ENCODE peak calls at places on chromosomes 3 and 15, in four cellular contexts. K, O, Y and C are unnamed samples.

GRCh38 chr3:46944191-46944590 is 32.4 kb downstream of the CCDC12 start:
- DNase-seq in K (no peak), O (no peak), Y (no peak), C (no peak)

GRCh38 chr15:70566047-70566835 is 197.1 kb downstream of the UACA start:
- DNase-seq in K (peak), O (no peak), Y (no peak), C (no peak)

GRCh38 chr3:122989856-122990575 is 37.5 kb downstream of the SEMA5B start:
- DNase-seq in K (no peak), O (no peak), Y (no peak), C (no peak)

GRCh38 chr3:189602471-189602870 is 28.7 kb upstream of the TP63 start:
- DNase-seq in K (no peak), O (no peak), Y (no peak), C (no peak)

GRCh38 chr15:89143503-89144162 is 55.4 kb downstream of the ABHD2 start:
- DNase-seq in K (peak), O (peak), Y (no peak), C (no peak)

GRCh38 chr15:70701891-70702568 is 61.3 kb downstream of the UACA start:
- DNase-seq in K (peak), O (peak), Y (no peak), C (peak)

GRCh38 chr3:107868449-107868848 is 222.4 kb downstream of the CD47 start:
- DNase-seq in K (no peak), O (no peak), Y (no peak), C (no peak)

GRCh38 chr3:54307616-54308180 is 185.3 kb downstream of the CACNA2D3 start:
- DNase-seq in K (no peak), O (no peak), Y (no peak), C (no peak)

GRCh38 chr3:189361103-189361835 is 189.5 kb downstream of the TPRG1 start:
- DNase-seq in K (no peak), O (no peak), Y (no peak), C (no peak)

GRCh38 chr15:70091649-70092461 is 5.9 kb downstream of the TLE3 start:
- DNase-seq in K (peak), O (peak), Y (no peak), C (peak)

GRCh38 chr15:92061511-92062200 is 208.1 kb downstream of the SLCO3A1 start:
- DNase-seq in K (no peak), O (no peak), Y (no peak), C (no peak)

GRCh38 chr15:61253186-61253585 is 24.1 kb upstream of the RORA start:
- DNase-seq in K (no peak), O (no peak), Y (no peak), C (no peak)

GRCh38 chr3:187765342-187765741 is 20.1 kb upstream of the BCL6 start:
- DNase-seq in K (peak), O (peak), Y (no peak), C (no peak)

GRCh38 chr3:56133423-56133822 is 334.8 kb downstream of the ERC2 start:
- DNase-seq in K (peak), O (peak), Y (no peak), C (peak)

GRCh38 chr3:47456984-47457383 is 18.8 kb downstream of the SCAP start:
- DNase-seq in K (no peak), O (no peak), Y (no peak), C (no peak)

GRCh38 chr15:48426047-48426446 is 94.8 kb downstream of the DUT start:
- DNase-seq in K (no peak), O (no peak), Y (no peak), C (no peak)

GRCh38 chr15:22887157-22887951 is 48.9 kb downstream of the NIPA2 start:
- DNase-seq in K (peak), O (no peak), Y (no peak), C (peak)

GRCh38 chr3:17802993-17803392 is 60.6 kb upstream of the TBC1D5 start:
- DNase-seq in K (no peak), O (no peak), Y (no peak), C (no peak)

GRCh38 chr15:60004846-60005351 is 788 bp downstream of the FOXB1 start:
- DNase-seq in K (peak), O (no peak), Y (no peak), C (peak)

GRCh38 chr3:141553055-141553454 is 66.2 kb downstream of the RASA2 start:
- DNase-seq in K (no peak), O (no peak), Y (no peak), C (no peak)

GRCh38 chr3:100754563-100755334 is 45.5 kb downstream of the TFG start:
- DNase-seq in K (no peak), O (no peak), Y (no peak), C (no peak)

GRCh38 chr15:101476756-101477155 is 12.8 kb downstream of the PCSK6 start:
- DNase-seq in K (no peak), O (no peak), Y (no peak), C (no peak)

GRCh38 chr15:69412701-69413100 is 1.4 kb upstream of the KIF23 start:
- DNase-seq in K (no peak), O (no peak), Y (no peak), C (peak)

GRCh38 chr15:89783861-89784685 is 7.9 kb downstream of the MESP2 start:
- DNase-seq in K (no peak), O (no peak), Y (no peak), C (no peak)

GRCh38 chr15:61099030-61099800 is 129.9 kb downstream of the RORA start:
- DNase-seq in K (peak), O (no peak), Y (no peak), C (no peak)

GRCh38 chr3:8996681-8997121 is 33.4 kb upstream of the RAD18 start:
- DNase-seq in K (peak), O (no peak), Y (no peak), C (no peak)

GRCh38 chr3:41668366-41668765 is 293.5 kb downstream of the ULK4 start:
- DNase-seq in K (no peak), O (no peak), Y (no peak), C (no peak)

GRCh38 chr3:162777118-162777517 is 1280.5 kb downstream of the OTOL1 start:
- DNase-seq in K (no peak), O (no peak), Y (no peak), C (no peak)

GRCh38 chr3:127858477-127858876 is 36.2 kb upstream of the MGLL start:
- DNase-seq in K (no peak), O (no peak), Y (no peak), C (no peak)

GRCh38 chr3:127856801-127857200 is 34.5 kb upstream of the MGLL start:
- DNase-seq in K (no peak), O (no peak), Y (no peak), C (no peak)

GRCh38 chr3:127855246-127855645 is 32.9 kb upstream of the MGLL start:
- DNase-seq in K (no peak), O (no peak), Y (no peak), C (no peak)

GRCh38 chr3:127859706-127860105 is 37.4 kb upstream of the MGLL start:
- DNase-seq in K (no peak), O (no peak), Y (no peak), C (no peak)

DNA sequence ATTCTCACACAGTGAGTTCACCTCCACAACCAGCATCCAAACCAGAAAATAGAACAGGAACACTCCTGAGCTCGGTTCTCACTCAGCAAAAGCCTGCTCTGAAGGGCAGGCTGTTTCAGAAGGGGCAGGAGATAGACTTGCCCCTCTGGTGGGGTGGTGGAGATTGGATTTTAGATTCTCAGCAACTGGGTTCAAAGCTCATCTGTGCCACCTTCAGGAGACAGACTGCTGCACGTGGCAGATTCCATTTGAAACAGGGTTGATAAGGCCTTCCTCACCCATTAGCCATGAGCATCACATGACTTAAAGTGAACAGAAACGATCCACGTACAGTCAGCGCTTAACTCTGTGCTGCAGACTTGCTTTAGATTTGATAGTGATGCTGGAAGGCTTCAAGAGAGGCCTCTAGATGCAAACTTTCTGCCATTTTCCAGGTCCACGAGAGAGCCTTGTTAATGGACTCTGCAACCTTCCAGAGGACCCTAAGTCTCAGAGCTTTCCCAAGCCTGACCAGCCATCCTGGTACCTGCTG is 35.0 kb upstream of the MGLL start:
- DNase-seq in K (peak), O (no peak), Y (no peak), C (peak)
- TF ChIP-seq CTCF in K (peak), O (no peak), Y (no peak), C (peak)

GRCh38 chr3:23916886-23917815 is at the start of the genes NKIRAS1 and RPL15:
- DNase-seq in K (peak), O (peak), Y (peak), C (peak)

GRCh38 chr3:23916152-23916885 is 471 bp downstream of the NKIRAS1 start:
- DNase-seq in K (no peak), O (no peak), Y (no peak), C (no peak)

GRCh38 chr3:23921052-23921511 is 4.2 kb downstream of the RPL15 start:
- DNase-seq in K (no peak), O (no peak), Y (no peak), C (no peak)

GRCh38 chr3:23920151-23920655 is 3.3 kb downstream of the RPL15 start:
- DNase-seq in K (no peak), O (no peak), Y (no peak), C (no peak)

GRCh38 chr3:23919628-23920027 is 2.7 kb downstream of the RPL15 start:
- DNase-seq in K (no peak), O (no peak), Y (no peak), C (no peak)
- H3K4me3 ChIP-seq in K (no peak), O (no peak), Y (no peak), C (no peak)

GRCh38 chr15:67105065-67105951 is 39.9 kb downstream of the SMAD3 start:
- DNase-seq in K (peak), O (peak), Y (no peak), C (peak)
- TF ChIP-seq CTCF in K (peak), O (no peak), Y (no peak), C (peak)

DNA sequence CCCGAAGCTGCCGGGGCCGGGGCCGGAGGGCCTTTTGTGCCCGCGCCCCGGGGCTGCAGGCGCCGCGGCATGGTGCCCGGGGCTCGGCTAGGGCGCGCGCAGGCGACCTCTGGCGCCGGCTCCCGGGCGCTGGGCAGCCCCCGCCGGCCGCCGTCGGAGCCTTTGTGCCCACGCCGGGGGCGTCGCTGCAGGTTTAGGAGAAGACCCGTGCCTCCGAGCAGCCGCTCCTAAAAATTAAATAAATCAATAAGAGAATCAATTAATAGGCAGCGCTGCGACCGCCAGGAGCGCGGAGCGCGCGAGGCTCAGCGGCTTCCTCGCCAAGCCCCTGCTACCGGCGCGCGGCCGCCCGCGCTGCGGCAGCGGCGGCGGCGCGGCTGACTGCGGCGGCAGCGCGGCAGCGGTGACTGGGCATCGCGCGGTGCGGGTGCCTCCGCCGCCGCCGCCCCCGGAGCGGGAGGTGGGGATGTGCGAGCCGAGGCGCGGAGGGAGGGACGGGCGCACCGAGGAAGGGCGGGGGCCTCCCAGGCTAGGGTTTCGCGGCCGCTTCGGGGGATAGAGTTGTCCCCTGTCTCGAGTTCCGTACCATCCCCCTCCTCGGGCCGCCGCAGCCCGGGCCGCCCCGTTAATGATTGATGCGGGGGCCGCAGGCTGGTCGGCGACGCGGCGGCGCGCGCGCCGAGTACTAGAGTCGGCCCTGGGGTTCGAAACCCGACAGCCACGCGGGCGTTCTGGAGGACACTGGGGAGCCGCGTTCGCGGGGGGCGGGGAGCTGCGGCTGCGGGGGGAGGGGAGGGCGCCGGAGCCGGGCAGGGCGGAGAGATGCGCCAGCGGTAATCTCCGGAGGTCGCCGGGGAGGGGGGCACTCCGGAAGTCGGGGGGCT is at the start of gene PAQR9:
- DNase-seq in K (no peak), O (no peak), Y (no peak), C (peak)
- H3K4me3 ChIP-seq in K (peak), O (peak), Y (no peak), C (peak)

GRCh38 chr3:124851905-124852304 is 35.3 kb downstream of the ITGB5 start:
- DNase-seq in K (no peak), O (no peak), Y (no peak), C (no peak)

GRCh38 chr3:124850212-124850611 is 37.0 kb downstream of the ITGB5 start:
- DNase-seq in K (no peak), O (no peak), Y (no peak), C (no peak)

GRCh38 chr3:124848300-124848699 is 38.9 kb downstream of the ITGB5 start:
- DNase-seq in K (no peak), O (no peak), Y (no peak), C (no peak)

GRCh38 chr3:124851136-124851535 is 36.0 kb downstream of the ITGB5 start:
- DNase-seq in K (no peak), O (no peak), Y (no peak), C (no peak)

GRCh38 chr3:124850633-124851032 is 36.5 kb downstream of the ITGB5 start:
- DNase-seq in K (peak), O (no peak), Y (no peak), C (no peak)
- TF ChIP-seq CTCF in K (peak), O (no peak), Y (no peak), C (no peak)

DNA sequence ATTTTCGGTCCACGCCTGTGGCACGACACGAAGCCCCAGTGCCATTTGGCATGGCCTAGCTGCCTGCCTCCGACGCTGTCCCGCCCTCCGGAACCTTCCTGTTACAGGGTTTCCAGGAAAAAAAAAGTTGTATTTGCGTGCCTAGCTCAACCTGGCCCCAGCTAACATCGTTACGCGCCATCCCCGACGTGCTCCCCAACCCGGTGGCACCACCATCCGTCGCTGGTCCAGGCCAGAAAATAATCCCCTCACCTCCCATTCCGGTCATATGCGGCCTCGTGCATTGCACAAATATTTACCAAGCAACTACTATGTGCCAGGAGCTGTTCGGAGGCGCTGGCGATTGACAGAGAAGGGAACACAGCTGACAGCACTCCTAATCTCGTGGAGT is 1.4 kb upstream of the CYP1A1 start:
- DNase-seq in K (no peak), O (no peak), Y (no peak), C (no peak)
- H3K4me3 ChIP-seq in K (peak), O (peak), Y (peak), C (no peak)

GRCh38 chr3:143652118-143652517 is 196.2 kb downstream of the SLC9A9 start:
- DNase-seq in K (no peak), O (no peak), Y (no peak), C (no peak)

GRCh38 chr3:143650827-143651226 is 197.4 kb downstream of the SLC9A9 start:
- DNase-seq in K (peak), O (no peak), Y (no peak), C (no peak)

GRCh38 chr3:143653935-143654334 is 194.3 kb downstream of the SLC9A9 start:
- DNase-seq in K (no peak), O (no peak), Y (no peak), C (no peak)

GRCh38 chr3:143654906-143655305 is 193.4 kb downstream of the SLC9A9 start:
- DNase-seq in K (peak), O (peak), Y (no peak), C (peak)

GRCh38 chr3:143653493-143653892 is 194.8 kb downstream of the SLC9A9 start:
- DNase-seq in K (no peak), O (no peak), Y (no peak), C (no peak)
- TF ChIP-seq CTCF in K (no peak), O (no peak), Y (no peak), C (no peak)

DNA sequence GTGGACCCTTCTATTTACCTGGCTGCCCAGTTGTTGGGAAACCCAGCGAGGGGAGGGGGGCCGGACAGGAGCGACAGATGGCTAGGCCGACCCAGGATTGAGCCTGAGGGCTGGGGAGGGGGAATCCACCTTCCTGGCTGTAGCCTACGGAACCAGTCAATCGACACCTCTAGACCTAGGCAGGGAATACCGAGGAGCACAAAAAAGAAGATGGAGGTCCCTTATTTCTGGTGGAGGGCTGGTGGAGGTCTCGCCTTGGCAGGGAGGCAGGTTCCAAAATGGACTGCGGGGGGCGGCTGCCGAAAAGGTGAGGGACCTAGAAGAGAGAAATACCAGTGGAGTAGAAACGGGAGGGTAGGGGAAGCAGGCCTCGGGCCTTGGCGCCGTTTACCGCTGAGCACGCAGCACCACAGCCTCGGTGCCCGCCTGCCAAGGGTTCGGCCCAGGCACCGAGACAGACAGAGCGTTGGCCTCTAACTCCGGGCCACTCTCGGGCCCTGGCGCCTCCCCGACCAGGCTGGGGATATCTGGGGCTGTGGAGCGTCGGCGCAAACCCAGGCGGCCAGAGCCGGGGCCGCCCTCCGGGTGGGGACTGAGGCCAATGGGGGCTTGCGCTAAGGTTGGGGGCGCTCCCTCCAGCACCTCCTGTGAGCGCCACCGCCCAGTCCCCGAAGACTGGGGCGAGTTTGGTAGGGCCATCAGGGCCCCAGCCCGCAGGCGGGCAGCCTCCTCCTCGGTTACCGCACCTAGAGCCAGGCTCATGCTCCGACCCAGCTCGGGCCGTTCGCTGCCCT is 1.6 kb downstream of the ANKRD63 start:
- DNase-seq in K (no peak), O (no peak), Y (no peak), C (no peak)
- H3K4me3 ChIP-seq in K (no peak), O (no peak), Y (no peak), C (no peak)

GRCh38 chr15:62344806-62345539 is 179.9 kb upstream of the C2CD4B start:
- DNase-seq in K (peak), O (peak), Y (peak), C (peak)
- TF ChIP-seq CTCF in K (peak), O (peak), Y (peak), C (peak)